ENCODE peak calls at places on chromosome 4, in six cellular contexts. Y is nucleus accumbens, A is NCI-H146, Q is ELR, Z is RPMI7951, M is GM03348. O is an unnamed sample.

GRCh38 chr4:179596621-179597020 is 2154.4 kb upstream of the AGA start:
- DNase-seq in Y (no peak), A (no peak), Q (peak; percentile 52), Z (no peak), M (no peak), O (no peak)

GRCh38 chr4:165369522-165369921 is 9.3 kb upstream of the CPE start:
- DNase-seq in Y (no peak), A (no peak), Q (no peak), Z (peak; percentile 20), M (no peak), O (no peak)

GRCh38 chr4:8647626-8648025 is 55.1 kb downstream of the CPZ start:
- DNase-seq in Y (no peak), A (no peak), Q (no peak), Z (no peak), M (no peak), O (no peak)

GRCh38 chr4:2168469-2169319 is 73.2 kb downstream of the HAUS3 start:
- DNase-seq in Y (no peak), A (peak; percentile 21), Q (no peak), Z (no peak), M (no peak), O (no peak)

GRCh38 chr4:5366421-5366820 is 315.1 kb downstream of the STK32B start:
- DNase-seq in Y (no peak), A (no peak), Q (peak; percentile 81), Z (peak; percentile 91), M (peak; percentile 73), O (no peak)

GRCh38 chr4:156194896-156195295 is 241.2 kb upstream of the CTSO start:
- DNase-seq in Y (no peak), A (no peak), Q (peak; percentile 56), Z (no peak), M (peak; percentile 5), O (no peak)

GRCh38 chr4:102321260-102321991 is 23.9 kb downstream of the SLC39A8 start:
- DNase-seq in Y (no peak), A (no peak), Q (no peak), Z (no peak), M (no peak), O (no peak)

GRCh38 chr4:95092762-95093161 is 335.0 kb downstream of the BMPR1B start:
- DNase-seq in Y (no peak), A (no peak), Q (no peak), Z (no peak), M (no peak), O (no peak)

GRCh38 chr4:138348055-138348454 is 105.9 kb upstream of the SLC7A11 start:
- DNase-seq in Y (no peak), A (no peak), Q (peak; percentile 69), Z (peak; percentile 43), M (no peak), O (peak; percentile 90)

GRCh38 chr4:181601118-181601517 is 642.1 kb upstream of the TENM3 start:
- DNase-seq in Y (no peak), A (no peak), Q (no peak), Z (no peak), M (no peak), O (no peak)

GRCh38 chr4:17111959-17112659 is 213.7 kb upstream of the LDB2 start:
- DNase-seq in Y (peak; percentile 2), A (no peak), Q (peak; percentile 21), Z (peak; percentile 39), M (no peak), O (peak; percentile 15)

GRCh38 chr4:176767183-176767582 is 25.5 kb downstream of the VEGFC start:
- DNase-seq in Y (no peak), A (no peak), Q (peak; percentile 23), Z (peak; percentile 65), M (peak; percentile 21), O (no peak)

GRCh38 chr4:123438031-123438430 is 41.4 kb downstream of the SPRY1 start:
- DNase-seq in Y (no peak), A (no peak), Q (no peak), Z (no peak), M (no peak), O (no peak)

GRCh38 chr4:55758570-55758969 is 61.0 kb upstream of the EXOC1L start:
- DNase-seq in Y (no peak), A (no peak), Q (no peak), Z (no peak), M (no peak), O (no peak)

GRCh38 chr4:182809417-182810102 is 107.6 kb downstream of the DCTD start:
- DNase-seq in Y (no peak), A (no peak), Q (peak; percentile 8), Z (no peak), M (no peak), O (no peak)

GRCh38 chr4:168708108-168708507 is 211.3 kb downstream of the PALLD start:
- DNase-seq in Y (no peak), A (no peak), Q (peak; percentile 73), Z (peak; percentile 53), M (no peak), O (no peak)